ENCODE peak calls at places on chromosome 21, in eight cellular contexts. A, C, S, D, X, Z, E and Y are unnamed samples.

GRCh38 chr21:37627561-37627960 is 261.0 kb downstream of the DYRK1A start:
- DNase-seq in A (no peak), C (no peak), S (no peak), D (no peak), X (no peak), Z (no peak), E (no peak), Y (no peak)

GRCh38 chr21:37208056-37208705 is 59.0 kb downstream of the VPS26C start:
- DNase-seq in A (peak; percentile 42), C (peak; percentile 14), S (no peak), D (peak; percentile 71), X (peak; percentile 84), Z (peak; percentile 56), E (peak; percentile 91), Y (no peak)

GRCh38 chr21:37546299-37546908 is 179.8 kb downstream of the DYRK1A start:
- DNase-seq in A (no peak), C (no peak), S (peak; percentile 53), D (no peak), X (no peak), Z (no peak), E (no peak), Y (peak; percentile 59)

GRCh38 chr21:31257265-31257664 is 86.8 kb downstream of the TIAM1 start:
- DNase-seq in A (no peak), C (peak; percentile 31), S (no peak), D (no peak), X (no peak), Z (no peak), E (no peak), Y (no peak)

GRCh38 chr21:27480841-27481261 is 514.0 kb upstream of the ADAMTS5 start:
- DNase-seq in A (no peak), C (peak; percentile 58), S (no peak), D (no peak), X (no peak), Z (no peak), E (no peak), Y (no peak)

GRCh38 chr21:37204580-37204979 is 62.6 kb downstream of the VPS26C start:
- DNase-seq in A (no peak), C (peak; percentile 65), S (no peak), D (no peak), X (no peak), Z (no peak), E (no peak), Y (no peak)

GRCh38 chr21:21301013-21301412 is 302.8 kb downstream of the NCAM2 start:
- DNase-seq in A (no peak), C (no peak), S (no peak), D (no peak), X (no peak), Z (no peak), E (no peak), Y (no peak)

GRCh38 chr21:37278199-37278598 is 11.1 kb upstream of the VPS26C start:
- DNase-seq in A (no peak), C (no peak), S (no peak), D (no peak), X (no peak), Z (no peak), E (no peak), Y (no peak)

GRCh38 chr21:31493350-31493880 is 149.4 kb upstream of the TIAM1 start:
- DNase-seq in A (no peak), C (no peak), S (no peak), D (no peak), X (no peak), Z (no peak), E (no peak), Y (no peak)

GRCh38 chr21:37207441-37208009 is 59.6 kb downstream of the VPS26C start:
- DNase-seq in A (peak; percentile 46), C (peak; percentile 40), S (no peak), D (peak; percentile 60), X (no peak), Z (peak; percentile 55), E (peak; percentile 73), Y (no peak)

GRCh38 chr21:26707241-26707640 is 134.2 kb upstream of the CYYR1 start:
- DNase-seq in A (no peak), C (no peak), S (no peak), D (no peak), X (no peak), Z (no peak), E (no peak), Y (no peak)

GRCh38 chr21:31184462-31184861 is 146.2 kb upstream of the KRTAP19-8 start:
- DNase-seq in A (no peak), C (no peak), S (no peak), D (no peak), X (no peak), Z (no peak), E (no peak), Y (no peak)

GRCh38 chr21:26909972-26910371 is 56.9 kb downstream of the ADAMTS5 start:
- DNase-seq in A (peak; percentile 81), C (no peak), S (peak; percentile 82), D (no peak), X (no peak), Z (no peak), E (no peak), Y (no peak)

GRCh38 chr21:36800734-36801133 is 101.8 kb downstream of the SIM2 start:
- DNase-seq in A (no peak), C (no peak), S (no peak), D (no peak), X (no peak), Z (no peak), E (no peak), Y (no peak)

GRCh38 chr21:36589352-36589971 is 109.5 kb upstream of the SIM2 start:
- DNase-seq in A (no peak), C (peak; percentile 13), S (peak; percentile 73), D (peak; percentile 69), X (no peak), Z (no peak), E (no peak), Y (no peak)

DNA sequence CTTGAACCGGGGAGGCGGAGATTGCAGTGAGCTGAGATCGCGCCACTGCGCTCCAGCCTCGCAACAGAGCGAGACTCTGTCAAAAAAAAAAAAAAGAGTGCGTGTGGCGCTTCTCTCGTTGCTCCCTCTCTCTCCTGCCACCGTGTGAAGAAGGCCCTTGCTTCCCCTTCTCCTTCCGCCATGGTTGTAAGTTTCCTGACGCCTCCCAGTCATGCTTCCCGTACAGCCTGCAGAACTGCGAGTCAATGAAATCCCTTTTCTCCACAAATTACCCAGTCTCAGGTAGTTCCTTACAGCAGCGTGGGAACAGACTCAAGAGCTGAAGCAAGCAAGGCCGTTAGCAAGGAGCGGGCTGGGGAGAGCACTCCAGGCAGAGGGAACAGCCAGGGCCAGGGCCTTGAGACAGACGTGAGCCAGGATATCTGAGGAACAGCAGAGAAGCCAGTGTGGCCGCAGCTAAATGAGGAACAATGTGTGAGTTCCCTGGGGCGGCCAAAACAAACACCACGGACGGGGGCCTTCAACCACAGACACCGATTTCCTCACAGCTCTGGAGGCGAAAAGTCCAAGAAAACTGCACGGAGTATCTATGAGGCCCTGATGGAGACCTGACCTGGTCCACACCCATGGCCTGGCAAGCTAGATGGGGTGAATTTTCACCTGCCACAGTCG is 54.2 kb upstream of the ETS2 start:
- DNase-seq in A (no peak), C (peak; percentile 81), S (no peak), D (peak; percentile 61), X (peak; percentile 76), Z (no peak), E (peak; percentile 83), Y (no peak)
- H3K4me1 ChIP-seq in A (peaks cover 5% of the 10 kb centered on the region), C (peaks cover 3% of the 10 kb centered on the region), S (no peaks in the 10 kb centered on the region), D (peaks cover 36% of the 10 kb centered on the region), X (peaks cover 32% of the 10 kb centered on the region), Z (no peaks in the 10 kb centered on the region), E (peaks cover 26% of the 10 kb centered on the region), Y (peaks cover 40% of the 10 kb centered on the region)

GRCh38 chr21:29419422-29419821 is 120.7 kb downstream of the BACH1 start:
- DNase-seq in A (no peak), C (no peak), S (no peak), D (no peak), X (no peak), Z (no peak), E (no peak), Y (no peak)

GRCh38 chr21:29416268-29416667 is 117.5 kb downstream of the BACH1 start:
- DNase-seq in A (no peak), C (no peak), S (no peak), D (no peak), X (no peak), Z (no peak), E (no peak), Y (no peak)

GRCh38 chr21:29418813-29419212 is 120.1 kb downstream of the BACH1 start:
- DNase-seq in A (no peak), C (no peak), S (no peak), D (no peak), X (no peak), Z (no peak), E (no peak), Y (no peak)

DNA sequence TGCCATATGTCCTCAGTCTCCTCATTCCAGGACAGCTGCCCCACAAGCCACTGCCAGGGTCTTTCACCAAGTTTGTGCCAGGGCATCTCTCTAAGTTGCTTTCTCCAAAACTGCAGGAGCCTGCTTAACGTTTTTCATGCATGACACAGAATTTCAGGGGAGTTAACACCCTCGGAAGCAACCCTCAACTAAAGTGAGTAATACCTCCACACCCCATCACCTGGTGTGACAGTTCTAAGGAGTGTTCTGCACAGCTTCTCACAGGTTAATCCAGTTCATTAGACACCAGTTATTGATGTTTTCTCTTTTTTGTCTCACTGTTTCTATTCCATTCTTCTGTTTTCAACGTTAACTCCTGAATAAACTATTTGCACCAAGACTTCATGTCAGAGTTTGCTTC is 115.0 kb downstream of the BACH1 start:
- DNase-seq in A (no peak), C (no peak), S (no peak), D (no peak), X (no peak), Z (no peak), E (no peak), Y (no peak)
- H3K27ac ChIP-seq in A (no peak overlapping the region), C (no peak overlapping the region), S (no peak overlapping the region), D (no peak overlapping the region), X (no peak overlapping the region), Z (no peak overlapping the region), E (no peak overlapping the region), Y (no peak overlapping the region)

GRCh38 chr21:34701726-34702125 is 32.9 kb downstream of the CLIC6 start:
- DNase-seq in A (no peak), C (peak; percentile 32), S (no peak), D (no peak), X (no peak), Z (no peak), E (no peak), Y (no peak)

GRCh38 chr21:34703566-34703965 is 34.8 kb downstream of the CLIC6 start:
- DNase-seq in A (no peak), C (no peak), S (no peak), D (no peak), X (no peak), Z (no peak), E (no peak), Y (no peak)

GRCh38 chr21:34700605-34701004 is 31.8 kb downstream of the CLIC6 start:
- DNase-seq in A (no peak), C (no peak), S (no peak), D (no peak), X (peak; percentile 71), Z (peak; percentile 60), E (no peak), Y (no peak)

GRCh38 chr21:34704119-34704518 is 35.3 kb downstream of the CLIC6 start:
- DNase-seq in A (no peak), C (peak; percentile 59), S (no peak), D (no peak), X (no peak), Z (no peak), E (no peak), Y (no peak)

GRCh38 chr21:34702341-34702807 is 33.6 kb downstream of the CLIC6 start:
- DNase-seq in A (no peak), C (peak; percentile 83), S (peak; percentile 28), D (no peak), X (no peak), Z (no peak), E (no peak), Y (peak; percentile 76)
- TF ChIP-seq CTCF in A (no peak), C (no peak), S (no peak), D (no peak), X (no peak), Z (no peak), E (no peak), Y (no peak)

GRCh38 chr21:41682719-41683179 is 84.1 kb downstream of the RIPK4 start:
- DNase-seq in A (no peak), C (no peak), S (peak; percentile 42), D (no peak), X (peak; percentile 39), Z (no peak), E (peak; percentile 57), Y (no peak)
- H3K4me1 ChIP-seq in A (no peaks in the 10 kb centered on the region), C (peaks cover 7% of the 10 kb centered on the region), S (peaks cover 10% of the 10 kb centered on the region), D (peaks cover 3% of the 10 kb centered on the region), X (peaks cover 13% of the 10 kb centered on the region), Z (peaks cover 12% of the 10 kb centered on the region), E (peaks cover 4% of the 10 kb centered on the region), Y (no peaks in the 10 kb centered on the region)